ENCODE peak calls at places on chromosomes 13 and 19, in seven cellular contexts. A is amniotic stem cell; H is cardiac fibroblast; C is GM20000; O is stimulated activated effector memory CD8-positive, alpha-beta T cell treated with anti-CD3 and anti-CD28 coated beads, Interleukin-12 subunit alpha, Interleukin-12 subunit beta, amount 100 ng/mL, for 72 hours; W is neural progenitor cell; E is CD4-positive, alpha-beta memory T cell. M is an unnamed sample.

GRCh38 chr13:66347718-66348117 is 882.4 kb downstream of the PCDH9 start:
- DNase-seq in W (no peak), C (no peak), H (no peak), E (no peak), A (no peak), O (no peak), M (no peak)

GRCh38 chr19:57964761-57965160 is 9.6 kb downstream of the C19orf18 start:
- DNase-seq in W (no peak), E (no peak), C (no peak), O (no peak), A (no peak), H (no peak), M (no peak)

GRCh38 chr13:110262082-110262436 is 44.9 kb downstream of the COL4A1 start:
- DNase-seq in W (no peak), O (no peak), E (no peak), H (no peak), C (no peak), A (no peak), M (no peak)

GRCh38 chr19:4984448-4984990 is 15.6 kb downstream of the KDM4B start:
- DNase-seq in C (no peak), A (no peak), O (no peak), H (no peak), W (no peak), E (no peak), M (no peak)

GRCh38 chr19:38194061-38194701 is 29.8 kb downstream of the DPF1 start:
- DNase-seq in O (no peak), W (no peak), C (no peak), E (no peak), A (no peak), H (no peak), M (no peak)

GRCh38 chr19:17225051-17225450 is 975 bp upstream of the OCEL1 start:
- DNase-seq in A (no peak), H (no peak), C (no peak), E (no peak), O (no peak), W (no peak), M (no peak)

GRCh38 chr19:18013621-18014111 is 5.7 kb downstream of the ARRDC2 start:
- DNase-seq in C (peak; percentile 5), H (no peak), O (no peak), E (no peak), A (no peak), W (peak; percentile 39), M (no peak)

GRCh38 chr13:114202581-114202980 is 23.5 kb downstream of the CFAP97D2 start:
- DNase-seq in C (no peak), W (no peak), H (no peak), E (no peak), O (no peak), A (no peak), M (no peak)

GRCh38 chr13:20993661-20994440 is 67.5 kb downstream of the LATS2 start:
- DNase-seq in E (peak; percentile 43), A (no peak), H (peak; percentile 64), W (no peak), O (no peak), C (no peak), M (no peak)

GRCh38 chr13:23751195-23751594 is 138.0 kb downstream of the MIPEP start:
- DNase-seq in A (no peak), H (no peak), E (no peak), C (peak; percentile 24), O (no peak), W (no peak), M (no peak)

GRCh38 chr13:51912091-51912490 is 50.3 kb downstream of the CCDC70 start:
- DNase-seq in W (no peak), E (no peak), A (no peak), C (no peak), O (no peak), H (peak; percentile 5), M (no peak)

GRCh38 chr13:80604094-80604493 is 263.2 kb upstream of the SPRY2 start:
- DNase-seq in E (no peak), W (peak; percentile 4), H (peak; percentile 63), C (no peak), A (no peak), O (no peak), M (no peak)

GRCh38 chr13:112784811-112785418 is 95.1 kb downstream of the ATP11A start:
- DNase-seq in W (no peak), E (no peak), O (no peak), A (no peak), H (no peak), C (no peak), M (no peak)

GRCh38 chr13:67267136-67267535 is 37.0 kb upstream of the PCDH9 start:
- DNase-seq in E (no peak), C (no peak), H (peak; percentile 18), O (no peak), A (no peak), W (no peak), M (no peak)

GRCh38 chr13:27830010-27830409 is 37.7 kb downstream of the GSX1 start:
- DNase-seq in C (peak; percentile 82), W (peak; percentile 88), E (no peak), A (no peak), H (peak; percentile 21), O (peak; percentile 80), M (peak; percentile 50)

GRCh38 chr13:96089749-96090239 is at the start of gene HS6ST3:
- DNase-seq in E (no peak), C (peak; percentile 14), W (peak; percentile 75), O (no peak), A (no peak), H (peak; percentile 7), M (no peak)

GRCh38 chr13:30186644-30187431 is 120.5 kb downstream of the KATNAL1 start:
- DNase-seq in A (no peak), W (peak; percentile 15), H (no peak), E (no peak), C (no peak), O (no peak), M (no peak)

GRCh38 chr13:53150568-53150967 is 122.0 kb downstream of the OLFM4 start:
- DNase-seq in H (no peak), C (no peak), O (no peak), A (no peak), E (no peak), W (no peak), M (no peak)

GRCh38 chr13:96091164-96091931 is 1.4 kb downstream of the HS6ST3 start:
- DNase-seq in C (peak; percentile 36), A (no peak), H (peak; percentile 1), W (peak; percentile 59), E (no peak), O (no peak), M (no peak)

GRCh38 chr19:11456659-11457058 is 21.2 kb downstream of the PRKCSH start:
- DNase-seq in O (no peak), C (no peak), E (no peak), H (no peak), A (no peak), W (no peak), M (no peak)

GRCh38 chr13:57631607-57632275 is at the start of gene PCDH17:
- DNase-seq in A (no peak), H (peak; percentile 35), W (peak; percentile 70), E (no peak), C (peak; percentile 29), O (no peak), M (peak; percentile 0)

GRCh38 chr13:21006141-21007005 is 55.0 kb downstream of the LATS2 start:
- DNase-seq in H (peak; percentile 25), E (no peak), O (no peak), W (peak; percentile 36), C (no peak), A (no peak), M (no peak)

GRCh38 chr19:1248454-1249297 is at the start of gene MIDN:
- DNase-seq in E (peak; percentile 82), O (peak; percentile 94), H (peak; percentile 95), C (peak; percentile 90), A (peak; percentile 84), W (peak; percentile 90), M (peak; percentile 72)

GRCh38 chr19:46201413-46202310 is 27.9 kb upstream of the IGFL1 start:
- DNase-seq in E (no peak), H (no peak), W (no peak), O (no peak), A (no peak), C (no peak), M (no peak)

GRCh38 chr19:54518844-54519243 is 16.2 kb downstream of the LAIR2 start:
- DNase-seq in A (no peak), O (no peak), E (no peak), W (no peak), H (peak; percentile 4), C (peak; percentile 68), M (no peak)

GRCh38 chr19:18438331-18439024 is 545 bp upstream of the ISYNA1 start:
- DNase-seq in E (peak; percentile 54), H (peak; percentile 88), A (no peak), C (no peak), O (no peak), W (peak; percentile 73), M (no peak)

GRCh38 chr13:44695520-44695919 is 119.4 kb upstream of the TSC22D1 start:
- DNase-seq in A (no peak), H (no peak), E (no peak), W (no peak), O (no peak), C (no peak), M (no peak)

GRCh38 chr13:44103721-44104490 is 224.2 kb downstream of the LACC1 start:
- DNase-seq in H (no peak), C (no peak), E (no peak), W (no peak), A (no peak), O (no peak), M (no peak)

GRCh38 chr19:28406966-28407365 is 806.0 kb downstream of the UQCRFS1 start:
- DNase-seq in H (no peak), C (no peak), W (no peak), O (no peak), E (no peak), A (no peak), M (no peak)

GRCh38 chr19:4759388-4760284 is 31.9 kb upstream of the FEM1A start:
- DNase-seq in C (peak; percentile 96), W (peak; percentile 98), H (peak; percentile 93), A (no peak), O (peak; percentile 88), E (peak; percentile 58), M (peak; percentile 54)

GRCh38 chr13:90222758-90223157 is 1124.7 kb upstream of the MIR17HG start:
- DNase-seq in C (no peak), E (no peak), A (no peak), W (no peak), H (no peak), O (no peak), M (no peak)

GRCh38 chr19:31064486-31064885 is 284.8 kb downstream of the TSHZ3 start:
- DNase-seq in A (no peak), O (no peak), H (no peak), C (no peak), W (no peak), E (no peak), M (no peak)